ENCODE peak calls at places on chromosome 18, in four cellular contexts. E, W, P and Y are unnamed samples.

GRCh38 chr18:63701952-63702351 is 808 bp upstream of the SERPINB11 start:
- DNase-seq in P (no peak), E (no peak), W (no peak), Y (no peak)

GRCh38 chr18:43159091-43159490 is 43.6 kb upstream of the RIT2 start:
- DNase-seq in W (no peak), E (no peak), P (no peak), Y (no peak)

GRCh38 chr18:7300971-7301553 is 70.2 kb downstream of the LRRC30 start:
- DNase-seq in W (no peak), E (no peak), P (no peak), Y (no peak)

GRCh38 chr18:22093731-22094374 is 75.5 kb upstream of the GATA6 start:
- DNase-seq in P (no peak), W (no peak), E (no peak), Y (no peak)

GRCh38 chr18:23238152-23238531 is 102.9 kb downstream of the CABLES1 start:
- DNase-seq in E (no peak), P (no peak), W (no peak), Y (no peak)

GRCh38 chr18:46431522-46432171 is 225.4 kb downstream of the LOXHD1 start:
- DNase-seq in E (no peak), P (no peak), W (no peak), Y (no peak)

GRCh38 chr18:63206433-63207153 is 113.0 kb downstream of the BCL2 start:
- DNase-seq in W (no peak), P (no peak), E (no peak), Y (no peak)

GRCh38 chr18:32470136-32470712 is 458 bp downstream of the GAREM1 start:
- DNase-seq in W (peak), P (peak), E (peak), Y (peak)

GRCh38 chr18:31077883-31078282 is 24.3 kb downstream of the DSC2 start:
- DNase-seq in P (no peak), W (no peak), E (no peak), Y (no peak)

GRCh38 chr18:77993188-77993981 is 743.7 kb downstream of the GALR1 start:
- DNase-seq in W (no peak), E (no peak), P (no peak), Y (no peak)

GRCh38 chr18:11518788-11519685 is 90.4 kb upstream of the SLC35G4 start:
- DNase-seq in P (no peak), E (no peak), W (peak), Y (peak)

GRCh38 chr18:11279461-11279860 is 130.1 kb upstream of the PIEZO2 start:
- DNase-seq in P (no peak), E (no peak), W (no peak), Y (no peak)

GRCh38 chr18:63848159-63848558 is 39.3 kb upstream of the SERPINB2 start:
- DNase-seq in E (no peak), P (no peak), W (peak), Y (peak)

GRCh38 chr18:11002796-11003195 is 146.6 kb downstream of the PIEZO2 start:
- DNase-seq in W (no peak), E (no peak), P (no peak), Y (peak)

GRCh38 chr18:61336766-61337165 is 3.5 kb downstream of the CDH20 start:
- DNase-seq in E (no peak), P (no peak), W (no peak), Y (no peak)

GRCh38 chr18:76265375-76266225 is 229.4 kb downstream of the ZNF516 start:
- DNase-seq in E (peak), P (peak), W (peak), Y (no peak)

GRCh38 chr18:47036927-47037605 is 1.6 kb upstream of the ELOA2 start:
- DNase-seq in P (no peak), W (no peak), E (no peak), Y (no peak)

GRCh38 chr18:45821667-45822066 is 3.8 kb upstream of the SIGLEC15 start:
- DNase-seq in W (no peak), P (no peak), E (no peak), Y (no peak)

GRCh38 chr18:60292186-60292585 is 80.4 kb downstream of the MC4R start:
- DNase-seq in P (no peak), W (no peak), E (no peak), Y (no peak)

GRCh38 chr18:13622751-13623150 is 103.6 kb downstream of the FAM210A start:
- DNase-seq in W (no peak), P (no peak), E (no peak), Y (no peak)

GRCh38 chr18:77118256-77119090 is 14.1 kb downstream of the MBP start:
- DNase-seq in P (no peak), W (no peak), E (peak), Y (no peak)

GRCh38 chr18:24490545-24490944 is 30.1 kb downstream of the HRH4 start:
- DNase-seq in W (no peak), E (no peak), P (no peak), Y (no peak)

GRCh38 chr18:44852818-44853217 is 172.1 kb downstream of the SETBP1 start:
- DNase-seq in E (no peak), P (no peak), W (peak), Y (no peak)

GRCh38 chr18:63788447-63789096 is 13.4 kb downstream of the SERPINB7 start:
- DNase-seq in E (no peak), W (peak), P (no peak), Y (peak)

GRCh38 chr18:21958256-21958655 is 211.1 kb upstream of the GATA6 start:
- DNase-seq in W (no peak), E (no peak), P (no peak), Y (no peak)

GRCh38 chr18:56402872-56403516 is 235.4 kb downstream of the TXNL1 start:
- DNase-seq in W (peak), P (no peak), E (peak), Y (no peak)

GRCh38 chr18:25915907-25916306 is 174.5 kb downstream of the SS18 start:
- DNase-seq in W (no peak), E (no peak), P (no peak), Y (no peak)

GRCh38 chr18:65735166-65735565 is 15.6 kb upstream of the CDH7 start:
- DNase-seq in E (no peak), W (no peak), P (no peak), Y (no peak)

GRCh38 chr18:69785466-69785865 is 162.2 kb downstream of the CD226 start:
- DNase-seq in P (no peak), E (no peak), W (no peak), Y (no peak)

GRCh38 chr18:21998531-21998930 is 170.9 kb upstream of the GATA6 start:
- DNase-seq in W (no peak), P (peak), E (no peak), Y (no peak)

GRCh38 chr18:48955528-48956261 is 4.9 kb upstream of the SMAD7 start:
- DNase-seq in W (peak), E (peak), P (peak), Y (no peak)

DNA sequence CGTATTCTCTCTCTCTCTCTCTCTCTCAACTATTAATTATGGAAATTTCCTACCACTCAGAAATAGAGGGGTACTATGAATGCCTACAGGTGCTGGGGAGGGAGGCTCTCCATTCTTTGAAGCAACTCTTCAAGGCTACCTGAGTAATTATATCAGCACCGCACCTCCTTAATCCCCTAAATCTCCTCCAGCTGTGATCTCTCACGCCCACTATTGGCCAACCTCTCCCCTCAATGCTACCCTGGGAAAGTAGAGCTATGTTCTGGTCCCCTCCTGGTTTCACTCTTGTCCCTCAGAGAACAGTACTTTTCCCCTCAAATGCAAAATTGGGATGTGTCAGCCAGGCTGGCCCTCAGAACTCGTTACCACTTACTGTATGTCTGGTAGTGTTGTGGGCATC is 1.6 kb downstream of the MOCOS start:
- DNase-seq in E (no peak), P (no peak), W (no peak), Y (no peak)
- H3K4me3 ChIP-seq in E (no peak), P (no peak), W (no peak), Y (no peak)

GRCh38 chr18:8329186-8329771 is 280.0 kb upstream of the RAB12 start:
- DNase-seq in E (no peak), P (no peak), W (no peak), Y (no peak)

GRCh38 chr18:8322486-8322885 is 286.8 kb upstream of the RAB12 start:
- DNase-seq in P (no peak), E (no peak), W (no peak), Y (no peak)

GRCh38 chr18:8319798-8320477 is 289.3 kb upstream of the RAB12 start:
- DNase-seq in W (no peak), E (no peak), P (no peak), Y (no peak)

GRCh38 chr18:8326763-8327394 is 282.4 kb upstream of the RAB12 start:
- DNase-seq in W (no peak), P (no peak), E (no peak), Y (no peak)

DNA sequence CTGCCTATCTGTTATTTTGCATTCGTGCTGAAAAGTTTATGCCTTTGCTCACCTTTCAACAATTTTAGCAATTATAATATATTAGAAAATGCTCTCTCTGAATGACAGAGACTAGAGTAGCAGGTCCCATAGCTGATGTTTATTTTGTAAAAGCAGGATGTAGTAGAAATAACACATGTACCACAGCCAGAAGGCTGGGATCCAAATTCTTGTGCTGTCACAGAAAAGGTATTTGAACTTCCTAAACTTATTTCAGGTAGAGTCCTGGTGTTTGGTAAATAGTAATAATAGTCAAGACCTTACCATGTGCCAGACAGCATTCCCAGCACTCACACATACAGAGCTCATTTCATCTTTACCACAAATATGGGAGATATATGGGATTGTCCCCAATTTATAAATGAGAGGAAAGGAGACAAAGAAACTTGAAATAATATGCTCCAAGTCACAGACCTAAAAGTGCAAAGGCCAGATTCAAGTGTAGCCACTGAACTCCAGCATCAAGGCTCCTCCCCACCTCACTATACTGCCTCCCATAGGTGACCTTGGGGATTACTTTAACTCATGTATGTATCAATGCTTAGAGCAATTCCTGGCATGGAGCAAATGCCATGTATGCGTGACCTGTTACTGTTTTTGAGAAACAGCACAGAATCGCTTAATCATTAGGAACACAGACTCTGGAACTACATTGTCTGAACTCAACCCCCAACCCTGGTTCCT is 284.7 kb upstream of the RAB12 start:
- DNase-seq in E (no peak), P (no peak), W (no peak), Y (no peak)
- TF ChIP-seq CTCF in E (no peak), P (no peak), W (no peak), Y (no peak)

DNA sequence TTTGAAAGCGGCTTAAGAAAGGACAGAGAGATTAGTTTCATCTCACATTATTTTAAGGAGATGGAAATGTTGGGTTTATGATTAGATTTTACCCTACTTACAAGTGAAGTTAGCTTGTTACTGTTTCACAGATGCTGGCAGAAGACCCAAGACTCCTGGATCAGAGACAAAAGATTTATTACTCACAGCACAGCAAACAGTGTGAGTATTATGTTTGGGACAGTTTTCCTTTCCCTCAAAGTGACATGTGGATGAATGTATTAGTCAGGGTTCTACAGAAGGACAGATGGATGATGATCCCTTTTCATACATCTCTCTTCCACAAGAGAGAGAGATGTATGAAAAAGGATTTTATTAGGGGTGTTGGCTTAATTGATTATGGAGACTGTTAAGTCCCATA is 281.8 kb upstream of the CDH2 start:
- DNase-seq in E (no peak), W (no peak), P (no peak), Y (no peak)
- H3K4me3 ChIP-seq in E (no peak), W (no peak), P (no peak), Y (no peak)

GRCh38 chr18:59267511-59268126 is 5.6 kb downstream of the RAX start:
- DNase-seq in P (no peak), E (no peak), W (no peak), Y (no peak)
- TF ChIP-seq CTCF in P (no peak), E (no peak), W (no peak), Y (no peak)

GRCh38 chr18:74734013-74734444 is 136.4 kb downstream of the ZNF407 start:
- DNase-seq in E (no peak), P (no peak), W (no peak), Y (no peak)
- H3K4me3 ChIP-seq in E (no peak), P (no peak), W (no peak), Y (no peak)